ENCODE peak calls at places on chromosomes 2 and 18, in eight cellular contexts. Q is T-helper 17 cell; S is HEK293T; K is RPMI7951; T is GM12891; Z is foreskin fibroblast; N is anterior cingulate cortex; A is activated CD8-positive, alpha-beta memory T cell treated with anti-CD3 and anti-CD28 coated beads, Interleukin-2, amount 50 U/mL, for 48 hours. M is an unnamed sample.

GRCh38 chr18:55381277-55381676 is 206.7 kb downstream of the TCF4 start:
- DNase-seq in Q (no peak), S (no peak), K (peak), T (no peak), Z (peak), N (no peak), A (no peak), M (no peak)

GRCh38 chr2:188227713-188228112 is 64.0 kb upstream of the GULP1 start:
- DNase-seq in Q (no peak), S (no peak), K (no peak), T (no peak), Z (no peak), N (no peak), A (no peak), M (no peak)

GRCh38 chr2:146893500-146894041 is 951.3 kb upstream of the ACVR2A start:
- DNase-seq in Q (no peak), S (no peak), K (no peak), T (no peak), Z (no peak), N (no peak), A (no peak), M (no peak)

GRCh38 chr2:224127871-224128501 is 88.9 kb upstream of the SERPINE2 start:
- DNase-seq in Q (no peak), S (no peak), K (peak), T (no peak), Z (peak), N (no peak), A (no peak), M (no peak)

GRCh38 chr2:37306024-37306423 is 18.6 kb downstream of the PRKD3 start:
- DNase-seq in Q (no peak), S (no peak), K (no peak), T (no peak), Z (no peak), N (no peak), A (no peak), M (no peak)

GRCh38 chr2:233456934-233457333 is 102.6 kb downstream of the DGKD start:
- DNase-seq in Q (no peak), S (no peak), K (no peak), T (no peak), Z (no peak), N (no peak), A (no peak), M (no peak)

GRCh38 chr2:119173556-119174060 is 15.1 kb upstream of the C1QL2 start:
- DNase-seq in Q (no peak), S (no peak), K (no peak), T (no peak), Z (no peak), N (no peak), A (no peak), M (no peak)

GRCh38 chr2:30335981-30336538 is 104.7 kb downstream of the LBH start:
- DNase-seq in Q (no peak), S (no peak), K (no peak), T (no peak), Z (no peak), N (no peak), A (no peak), M (no peak)

GRCh38 chr2:8148260-8148880 is 533.5 kb upstream of the ID2 start:
- DNase-seq in Q (no peak), S (no peak), K (peak), T (no peak), Z (peak), N (no peak), A (no peak), M (no peak)

GRCh38 chr2:169716229-169716886 is 17.3 kb upstream of the KLHL23 start:
- DNase-seq in Q (no peak), S (no peak), K (peak), T (no peak), Z (peak), N (no peak), A (no peak), M (no peak)

GRCh38 chr18:11991021-11991770 is 9.9 kb downstream of the IMPA2 start:
- DNase-seq in Q (no peak), S (no peak), K (no peak), T (no peak), Z (no peak), N (no peak), A (no peak), M (no peak)

GRCh38 chr2:107418713-107419112 is 408.0 kb upstream of the RGPD4 start:
- DNase-seq in Q (no peak), S (no peak), K (no peak), T (no peak), Z (no peak), N (no peak), A (no peak), M (no peak)

GRCh38 chr2:37230581-37230980 is 815 bp downstream of the CEBPZ start:
- DNase-seq in Q (no peak), S (peak), K (peak), T (no peak), Z (peak), N (no peak), A (no peak), M (no peak)

GRCh38 chr2:107635883-107636282 is 190.8 kb upstream of the RGPD4 start:
- DNase-seq in Q (no peak), S (no peak), K (peak), T (no peak), Z (peak), N (no peak), A (no peak), M (no peak)

GRCh38 chr2:178990533-178991241 is 59.2 kb downstream of the CCDC141 start:
- DNase-seq in Q (no peak), S (no peak), K (no peak), T (no peak), Z (no peak), N (no peak), A (no peak), M (no peak)

GRCh38 chr2:64646007-64646880 is 7.5 kb downstream of the SERTAD2 start:
- DNase-seq in Q (peak), S (peak), K (peak), T (no peak), Z (peak), N (peak), A (peak), M (peak)

GRCh38 chr2:10400568-10400977 is 47.6 kb downstream of the ODC1 start:
- DNase-seq in Q (no peak), S (no peak), K (peak), T (no peak), Z (no peak), N (no peak), A (peak), M (no peak)

GRCh38 chr2:26477126-26477910 is 606 bp downstream of the OTOF start:
- DNase-seq in Q (no peak), S (no peak), K (no peak), T (no peak), Z (no peak), N (no peak), A (no peak), M (no peak)

GRCh38 chr2:67616749-67617148 is 219.6 kb downstream of the ETAA1 start:
- DNase-seq in Q (no peak), S (no peak), K (peak), T (no peak), Z (peak), N (no peak), A (no peak), M (no peak)

GRCh38 chr2:32289165-32290054 is 11.7 kb downstream of the YIPF4 start:
- DNase-seq in Q (no peak), S (no peak), K (peak), T (no peak), Z (peak), N (no peak), A (no peak), M (no peak)

GRCh38 chr2:39523308-39524044 is 86.4 kb upstream of the MAP4K3 start:
- DNase-seq in Q (no peak), S (no peak), K (peak), T (no peak), Z (peak), N (no peak), A (no peak), M (no peak)

GRCh38 chr2:9226458-9227380 is 20.1 kb downstream of the ASAP2 start:
- DNase-seq in Q (no peak), S (no peak), K (no peak), T (no peak), Z (no peak), N (no peak), A (no peak), M (no peak)

GRCh38 chr2:22355816-22356433 is 1029.1 kb upstream of the KLHL29 start:
- DNase-seq in Q (no peak), S (peak), K (no peak), T (peak), Z (peak), N (peak), A (peak), M (no peak)

GRCh38 chr2:111952871-111953497 is 54.6 kb downstream of the MERTK start:
- DNase-seq in Q (no peak), S (no peak), K (no peak), T (no peak), Z (no peak), N (no peak), A (no peak), M (no peak)

GRCh38 chr2:236702693-236703092 is 133.1 kb downstream of the ACKR3 start:
- DNase-seq in Q (no peak), S (no peak), K (no peak), T (no peak), Z (no peak), N (no peak), A (no peak), M (no peak)

GRCh38 chr18:26714739-26715138 is 150.8 kb downstream of the AQP4 start:
- DNase-seq in Q (no peak), S (no peak), K (no peak), T (no peak), Z (no peak), N (no peak), A (no peak), M (no peak)